ENCODE peak calls at places on chromosome 20, in four cellular contexts. C is HepG2, M is H1, H is GM12878. O is an unnamed sample.

GRCh38 chr20:53826597-53827291 is 233.1 kb upstream of the ZNF217 start:
- DNase-seq in H (no peak), C (no peak), M (no peak), O (no peak)

GRCh38 chr20:38658879-38659612 is 57.4 kb downstream of the ARHGAP40 start:
- DNase-seq in M (no peak), C (peak; percentile 60), H (no peak), O (peak; percentile 72)

GRCh38 chr20:25318471-25319240 is 70.8 kb downstream of the PYGB start:
- DNase-seq in H (peak; percentile 88), C (no peak), M (no peak), O (no peak)

GRCh38 chr20:48080583-48080982 is 295.3 kb upstream of the SULF2 start:
- DNase-seq in M (no peak), C (no peak), H (no peak), O (no peak)

GRCh38 chr20:24686156-24686555 is 216.7 kb downstream of the SYNDIG1 start:
- DNase-seq in C (no peak), M (no peak), H (no peak), O (no peak)

GRCh38 chr20:15195378-15195777 is 858.0 kb upstream of the FLRT3 start:
- DNase-seq in M (no peak), H (no peak), C (no peak), O (no peak)

GRCh38 chr20:7744411-7744810 is 195.8 kb downstream of the HAO1 start:
- DNase-seq in C (no peak), H (no peak), M (no peak), O (no peak)

GRCh38 chr20:24937579-24937978 is 11.5 kb upstream of the CST7 start:
- DNase-seq in M (no peak), H (no peak), C (no peak), O (no peak)

GRCh38 chr20:20894753-20895152 is 182.3 kb upstream of the RALGAPA2 start:
- DNase-seq in C (no peak), M (no peak), H (no peak), O (no peak)

GRCh38 chr20:43379239-43379917 is 78.3 kb upstream of the SRSF6 start:
- DNase-seq in C (peak; percentile 27), H (no peak), M (no peak), O (no peak)

GRCh38 chr20:38302721-38303120 is 1.2 kb upstream of the BPI start:
- DNase-seq in C (no peak), M (no peak), H (no peak), O (no peak)

GRCh38 chr20:2746636-2747265 is 53.7 kb downstream of the CPXM1 start:
- DNase-seq in H (no peak), M (no peak), C (no peak), O (no peak)

GRCh38 chr20:19784511-19785172 is 26.6 kb downstream of the RIN2 start:
- DNase-seq in M (no peak), H (peak; percentile 9), C (peak; percentile 75), O (peak; percentile 70)

GRCh38 chr20:57385940-57386339 is 5.3 kb upstream of the RBM38 start:
- DNase-seq in M (no peak), C (no peak), H (no peak), O (no peak)

GRCh38 chr20:15547109-15547508 is 1026.1 kb downstream of the KIF16B start:
- DNase-seq in H (no peak), M (no peak), C (no peak), O (no peak)

GRCh38 chr20:43404880-43405279 is 52.8 kb upstream of the SRSF6 start:
- DNase-seq in C (peak; percentile 34), H (no peak), M (no peak), O (no peak)

GRCh38 chr20:38863024-38863851 is 57.7 kb downstream of the PPP1R16B start:
- DNase-seq in C (no peak), M (no peak), H (peak; percentile 75), O (no peak)

GRCh38 chr20:53937330-53937729 is 133.1 kb downstream of the BCAS1 start:
- DNase-seq in C (no peak), M (no peak), H (no peak), O (no peak)

GRCh38 chr20:38369387-38369786 is 23.1 kb downstream of the LBP start:
- DNase-seq in M (no peak), C (peak; percentile 47), H (no peak), O (peak; percentile 41)

GRCh38 chr20:39716796-39717341 is 754.7 kb downstream of the DHX35 start:
- DNase-seq in M (no peak), H (peak; percentile 8), C (no peak), O (no peak)

GRCh38 chr20:61796738-61797137 is 268.9 kb downstream of the TAF4 start:
- DNase-seq in C (no peak), M (no peak), H (no peak), O (no peak)

GRCh38 chr20:59165794-59166709 is 2.4 kb downstream of the ZNF831 start:
- DNase-seq in M (no peak), H (no peak), C (no peak), O (no peak)

GRCh38 chr20:59164681-59165388 is 1.2 kb downstream of the ZNF831 start:
- DNase-seq in M (no peak), H (no peak), C (no peak), O (no peak)

GRCh38 chr20:59161626-59162170 is 1.9 kb upstream of the ZNF831 start:
- DNase-seq in H (no peak), M (no peak), C (no peak), O (no peak)

GRCh38 chr20:59165389-59165785 is 1.8 kb downstream of the ZNF831 start:
- DNase-seq in C (no peak), H (no peak), M (no peak), O (no peak)

GRCh38 chr20:59163641-59164530 is at the start of gene ZNF831:
- DNase-seq in H (no peak), C (no peak), M (no peak), O (no peak)
- TF ChIP-seq SUZ12 in H (no peak), C (no peak), M (no peak), O (no peak)

DNA sequence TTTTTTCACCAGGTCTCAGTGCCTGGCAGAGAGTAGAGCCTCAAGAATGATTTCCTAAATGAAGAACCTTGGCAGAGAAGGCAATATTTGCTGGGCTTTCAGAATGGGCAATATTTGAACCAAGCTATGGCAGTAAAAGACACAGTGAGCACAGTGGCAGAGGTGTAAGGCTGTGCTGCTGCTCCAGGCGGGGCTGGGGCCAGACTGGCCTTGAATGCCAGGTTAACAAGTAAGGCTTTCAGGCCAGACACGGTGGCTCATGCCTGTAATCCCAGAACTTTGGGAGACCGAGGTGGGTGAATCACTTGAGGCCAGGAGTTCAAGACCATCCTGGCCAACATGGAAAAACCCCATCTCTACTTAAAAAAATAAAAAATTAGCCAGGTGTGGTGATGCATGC is 8.5 kb upstream of the MYL9 start:
- DNase-seq in C (no peak), H (no peak), M (no peak), O (no peak)
- TF ChIP-seq SP1 in C (no peak), H (no peak), M (no peak), O (no peak)

GRCh38 chr20:63392465-63393365 is 31.6 kb upstream of the CHRNA4 start:
- DNase-seq in H (no peak), M (no peak), C (no peak), O (no peak)

GRCh38 chr20:63393566-63393965 is 32.4 kb upstream of the CHRNA4 start:
- DNase-seq in C (no peak), M (no peak), H (no peak), O (no peak)

GRCh38 chr20:63394635-63395455 is 33.7 kb upstream of the CHRNA4 start:
- DNase-seq in C (no peak), M (no peak), H (no peak), O (no peak)

GRCh38 chr20:63395723-63396122 is 34.6 kb upstream of the CHRNA4 start:
- DNase-seq in H (no peak), M (no peak), C (no peak), O (no peak)

DNA sequence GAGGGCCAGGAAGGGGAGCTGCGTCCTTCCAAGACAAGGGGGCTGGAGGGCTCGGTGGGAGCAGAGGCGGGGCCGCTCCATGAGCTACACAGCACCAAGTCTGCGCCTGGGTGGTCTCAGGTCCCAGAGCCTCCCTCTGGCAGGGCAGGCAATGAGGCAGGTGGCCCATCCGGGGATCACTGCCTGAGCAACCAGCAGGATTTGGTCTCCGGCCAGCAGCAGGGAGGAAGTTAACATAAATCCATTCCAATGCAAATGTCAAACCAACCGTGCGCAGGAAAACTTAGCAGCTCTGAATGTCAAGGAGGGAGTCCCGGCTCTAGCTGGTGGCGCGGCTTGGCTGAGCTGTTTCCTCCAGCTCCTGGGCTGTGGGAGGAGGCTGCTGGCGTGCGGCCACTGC is 32.9 kb upstream of the CHRNA4 start:
- DNase-seq in C (no peak), M (peak; percentile 41), H (no peak), O (no peak)
- TF ChIP-seq SUZ12 in C (no peak), M (no peak), H (no peak), O (no peak)

DNA sequence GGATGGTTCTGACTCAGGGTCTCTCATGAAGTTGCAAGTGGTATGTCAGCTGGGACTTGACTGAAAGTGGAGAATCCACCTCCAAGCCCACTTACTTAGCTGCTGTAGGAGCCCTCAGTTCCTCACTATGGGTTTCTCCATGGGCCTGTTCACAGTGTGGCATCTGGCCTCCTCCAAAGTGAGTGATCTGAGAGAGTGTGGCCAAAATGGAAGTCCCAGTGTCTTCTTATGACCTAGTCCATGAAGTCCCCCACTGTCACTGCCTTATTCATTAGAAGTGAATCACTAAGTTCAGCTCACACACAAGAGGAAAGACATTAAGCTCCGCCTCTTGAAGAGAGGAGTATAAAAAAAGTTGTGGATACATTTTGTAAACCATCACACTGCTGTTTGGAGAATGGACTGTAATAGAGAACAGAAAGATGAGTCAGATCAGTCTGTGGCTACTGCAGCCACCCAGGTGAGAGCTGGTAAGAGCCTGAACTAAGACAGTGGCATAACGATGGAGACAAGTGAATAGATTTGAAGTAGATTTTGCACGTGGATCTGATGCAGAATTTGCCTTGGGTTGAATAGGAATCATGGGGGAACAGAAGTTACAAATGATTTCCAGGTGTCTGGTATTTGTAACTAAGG is 4.8 kb upstream of the NELFCD start:
- DNase-seq in M (no peak), C (no peak), H (no peak), O (no peak)
- TF ChIP-seq SP1 in M (no peak), C (no peak), H (no peak), O (no peak)

GRCh38 chr20:46558511-46558959 is 8.1 kb upstream of the OCSTAMP start:
- DNase-seq in M (no peak), H (no peak), C (peak; percentile 73), O (no peak)
- TF ChIP-seq SUZ12 in M (no peak), H (no peak), C (no peak), O (no peak)

GRCh38 chr20:36063916-36064660 is 90.5 kb upstream of the EPB41L1 start:
- DNase-seq in M (no peak), H (no peak), C (no peak), O (no peak)
- TF ChIP-seq SP1 in M (no peak), H (no peak), C (no peak), O (no peak)

GRCh38 chr20:10594286-10594868 is 79.4 kb downstream of the JAG1 start:
- DNase-seq in H (no peak), C (no peak), M (no peak), O (no peak)
- TF ChIP-seq SUZ12 in H (no peak), C (no peak), M (no peak), O (no peak)

O was measured in HEK293T.